ENCODE peak calls at places on chromosomes 3 and 15, in four cellular contexts. V is CD8-positive, alpha-beta memory T cell; Q is SJCRH30; P is AG09319. R is an unnamed sample.

GRCh38 chr3:125214738-125215137 is 2.2 kb upstream of the SLC12A8 start:
- DNase-seq in V (no peak), Q (no peak), P (no peak), R (no peak)

GRCh38 chr15:69848551-69849231 is 249.0 kb downstream of the TLE3 start:
- DNase-seq in V (no peak), Q (no peak), P (no peak), R (no peak)

GRCh38 chr3:61858054-61858453 is 296.7 kb downstream of the PTPRG start:
- DNase-seq in V (no peak), Q (no peak), P (no peak), R (no peak)

GRCh38 chr3:47024932-47025331 is 45.5 kb downstream of the NBEAL2 start:
- DNase-seq in P (no peak), Q (no peak), V (no peak), R (no peak)

GRCh38 chr3:69129531-69129930 is 7.1 kb upstream of the LMOD3 start:
- DNase-seq in Q (no peak), P (no peak), V (no peak), R (no peak)

GRCh38 chr15:39919396-39919739 is 698 bp downstream of the GPR176 start:
- DNase-seq in P (no peak), V (no peak), Q (no peak), R (no peak)

GRCh38 chr15:70714575-70714974 is 48.8 kb downstream of the UACA start:
- DNase-seq in Q (no peak), P (no peak), V (no peak), R (no peak)

GRCh38 chr15:63089260-63090043 is 32.2 kb upstream of the LACTB start:
- DNase-seq in Q (peak; percentile 62), P (peak; percentile 58), V (no peak), R (no peak)

GRCh38 chr3:187066228-187066995 is 72.9 kb downstream of the RPL39L start:
- DNase-seq in Q (no peak), V (peak; percentile 67), P (no peak), R (no peak)

GRCh38 chr15:70474682-70475438 is 288.5 kb downstream of the UACA start:
- DNase-seq in V (peak; percentile 22), P (peak; percentile 96), Q (no peak), R (peak; percentile 81)

GRCh38 chr3:54344601-54345216 is 222.4 kb downstream of the CACNA2D3 start:
- DNase-seq in P (no peak), V (no peak), Q (no peak), R (no peak)

GRCh38 chr15:45635191-45635638 is 386 bp downstream of the SQOR start:
- DNase-seq in V (peak; percentile 63), P (no peak), Q (peak; percentile 66), R (peak; percentile 71)

GRCh38 chr3:175149675-175150074 is 290.5 kb downstream of the NAALADL2 start:
- DNase-seq in P (no peak), Q (peak; percentile 97), V (no peak), R (peak; percentile 53)

GRCh38 chr3:50194903-50195500 is 3.6 kb downstream of the GNAT1 start:
- DNase-seq in Q (no peak), P (no peak), V (no peak), R (no peak)

GRCh38 chr15:66701422-66702034 is 508 bp upstream of the SMAD6 start:
- DNase-seq in V (peak; percentile 48), Q (peak; percentile 75), P (no peak), R (no peak)

GRCh38 chr15:100934166-100934565 is 15.0 kb downstream of the LRRK1 start:
- DNase-seq in V (no peak), Q (no peak), P (no peak), R (no peak)

GRCh38 chr3:179071161-179071568 is 444 bp downstream of the ZMAT3 start:
- DNase-seq in V (no peak), P (no peak), Q (peak; percentile 35), R (no peak)

GRCh38 chr3:47113669-47114365 is 50.1 kb downstream of the SETD2 start:
- DNase-seq in Q (no peak), V (no peak), P (no peak), R (no peak)

GRCh38 chr3:115428825-115429224 is 194.5 kb upstream of the GAP43 start:
- DNase-seq in V (no peak), Q (no peak), P (no peak), R (no peak)

GRCh38 chr3:23113455-23114171 is 89.5 kb upstream of the UBE2E2 start:
- DNase-seq in Q (no peak), V (no peak), P (no peak), R (no peak)

GRCh38 chr3:184428561-184429175 is 48.8 kb downstream of the CHRD start:
- DNase-seq in Q (no peak), P (peak; percentile 25), V (no peak), R (no peak)

GRCh38 chr3:16329792-16330061 is 64.7 kb downstream of the OXNAD1 start:
- DNase-seq in P (no peak), Q (no peak), V (no peak), R (no peak)

R was measured in breast epithelium.